ENCODE peak calls at places on chromosomes 5 and 9, in six cellular contexts. One of them, this sample, is unnamed.

GRCh38 chr9:107119735-107120134 is 163.3 kb upstream of the RAD23B start:
- DNase-seq in A549: no peak
- DNase-seq in IMR-90: no peak
- DNase-seq in endothelial cell of umbilical vein: no peak
- DNase-seq in HepG2: no peak
- DNase-seq in Peyer's patch: no peak
- DNase-seq in this sample: no peak

GRCh38 chr5:3801967-3802366 is 206.3 kb downstream of the IRX1 start:
- DNase-seq in HepG2: no peak
- DNase-seq in IMR-90: no peak
- DNase-seq in Peyer's patch: no peak
- DNase-seq in endothelial cell of umbilical vein: no peak
- DNase-seq in A549: no peak
- DNase-seq in this sample: no peak

GRCh38 chr5:137179203-137179602 is 319.9 kb downstream of the SPOCK1 start:
- DNase-seq in endothelial cell of umbilical vein: no peak
- DNase-seq in A549: no peak
- DNase-seq in IMR-90: no peak
- DNase-seq in Peyer's patch: no peak
- DNase-seq in HepG2: no peak
- DNase-seq in this sample: no peak

GRCh38 chr5:64210866-64211265 is 45.2 kb downstream of the RNF180 start:
- DNase-seq in HepG2: no peak
- DNase-seq in A549: no peak
- DNase-seq in endothelial cell of umbilical vein: peak; percentile 83
- DNase-seq in Peyer's patch: no peak
- DNase-seq in IMR-90: peak; percentile 72
- DNase-seq in this sample: peak; percentile 1

GRCh38 chr9:124320062-124320973 is 62.6 kb downstream of the NEK6 start:
- DNase-seq in Peyer's patch: peak; percentile 60
- DNase-seq in endothelial cell of umbilical vein: peak; percentile 45
- DNase-seq in IMR-90: peak; percentile 60
- DNase-seq in HepG2: peak; percentile 47
- DNase-seq in A549: peak; percentile 91
- DNase-seq in this sample: peak; percentile 99

GRCh38 chr9:14071484-14071883 is 242.5 kb downstream of the NFIB start:
- DNase-seq in Peyer's patch: no peak
- DNase-seq in IMR-90: no peak
- DNase-seq in HepG2: no peak
- DNase-seq in A549: no peak
- DNase-seq in endothelial cell of umbilical vein: no peak
- DNase-seq in this sample: no peak

GRCh38 chr5:177964471-177964870 is 31.6 kb downstream of the PROP1 start:
- DNase-seq in A549: no peak
- DNase-seq in HepG2: no peak
- DNase-seq in IMR-90: no peak
- DNase-seq in Peyer's patch: no peak
- DNase-seq in endothelial cell of umbilical vein: no peak
- DNase-seq in this sample: no peak

GRCh38 chr5:64074533-64074932 is 91.1 kb upstream of the RNF180 start:
- DNase-seq in endothelial cell of umbilical vein: peak; percentile 46
- DNase-seq in Peyer's patch: no peak
- DNase-seq in HepG2: peak; percentile 21
- DNase-seq in IMR-90: peak; percentile 3
- DNase-seq in A549: peak; percentile 21
- DNase-seq in this sample: peak; percentile 3

GRCh38 chr9:76773051-76773450 is 8.8 kb downstream of the PCA3 start:
- DNase-seq in A549: no peak
- DNase-seq in IMR-90: no peak
- DNase-seq in Peyer's patch: no peak
- DNase-seq in endothelial cell of umbilical vein: peak; percentile 17
- DNase-seq in HepG2: no peak
- DNase-seq in this sample: no peak

GRCh38 chr5:92836861-92837755 is 743.9 kb downstream of the NR2F1-AS1 start:
- DNase-seq in IMR-90: peak; percentile 81
- DNase-seq in HepG2: no peak
- DNase-seq in Peyer's patch: no peak
- DNase-seq in endothelial cell of umbilical vein: no peak
- DNase-seq in A549: no peak
- DNase-seq in this sample: no peak

GRCh38 chr5:96562614-96563013 is 99.6 kb upstream of the CAST start:
- DNase-seq in IMR-90: peak; percentile 69
- DNase-seq in endothelial cell of umbilical vein: peak; percentile 80
- DNase-seq in Peyer's patch: no peak
- DNase-seq in A549: no peak
- DNase-seq in HepG2: no peak
- DNase-seq in this sample: peak; percentile 22

GRCh38 chr9:133119039-133119438 is 2.0 kb downstream of the RALGDS start:
- DNase-seq in endothelial cell of umbilical vein: peak; percentile 46
- DNase-seq in Peyer's patch: no peak
- DNase-seq in HepG2: no peak
- DNase-seq in IMR-90: no peak
- DNase-seq in A549: no peak
- DNase-seq in this sample: no peak

GRCh38 chr9:21813575-21814473 is 11.4 kb downstream of the MTAP start:
- DNase-seq in Peyer's patch: peak; percentile 56
- DNase-seq in A549: no peak
- DNase-seq in IMR-90: peak; percentile 86
- DNase-seq in HepG2: peak; percentile 79
- DNase-seq in endothelial cell of umbilical vein: peak; percentile 85
- DNase-seq in this sample: no peak

GRCh38 chr5:141870871-141871270 is 7.3 kb downstream of the PCDH1 start:
- DNase-seq in IMR-90: no peak
- DNase-seq in HepG2: no peak
- DNase-seq in endothelial cell of umbilical vein: peak; percentile 59
- DNase-seq in Peyer's patch: no peak
- DNase-seq in A549: no peak
- DNase-seq in this sample: peak; percentile 39

GRCh38 chr5:180802325-180803180 is at the start of gene MGAT1:
- DNase-seq in HepG2: peak; percentile 65
- DNase-seq in endothelial cell of umbilical vein: peak; percentile 87
- DNase-seq in IMR-90: peak; percentile 83
- DNase-seq in A549: peak; percentile 79
- DNase-seq in Peyer's patch: peak; percentile 88
- DNase-seq in this sample: peak; percentile 71

GRCh38 chr9:97696025-97696822 is 916 bp downstream of the XPA start:
- DNase-seq in endothelial cell of umbilical vein: peak; percentile 69
- DNase-seq in IMR-90: peak; percentile 24
- DNase-seq in HepG2: peak; percentile 5
- DNase-seq in Peyer's patch: no peak
- DNase-seq in A549: no peak
- DNase-seq in this sample: no peak

GRCh38 chr9:127182901-127183746 is 60.7 kb upstream of the ANGPTL2 start:
- DNase-seq in A549: no peak
- DNase-seq in Peyer's patch: no peak
- DNase-seq in HepG2: no peak
- DNase-seq in endothelial cell of umbilical vein: no peak
- DNase-seq in IMR-90: no peak
- DNase-seq in this sample: no peak

GRCh38 chr5:77846422-77847128 is 70.4 kb upstream of the TBCA start:
- DNase-seq in IMR-90: no peak
- DNase-seq in Peyer's patch: no peak
- DNase-seq in A549: no peak
- DNase-seq in HepG2: no peak
- DNase-seq in endothelial cell of umbilical vein: no peak
- DNase-seq in this sample: no peak

GRCh38 chr9:115229496-115229895 is 111.5 kb upstream of the TNC start:
- DNase-seq in IMR-90: no peak
- DNase-seq in HepG2: no peak
- DNase-seq in A549: no peak
- DNase-seq in Peyer's patch: no peak
- DNase-seq in endothelial cell of umbilical vein: no peak
- DNase-seq in this sample: no peak

GRCh38 chr9:129036241-129036922 is at the start of gene MIGA2:
- DNase-seq in A549: peak; percentile 100
- DNase-seq in endothelial cell of umbilical vein: peak; percentile 99
- DNase-seq in HepG2: peak; percentile 98
- DNase-seq in Peyer's patch: peak; percentile 98
- DNase-seq in IMR-90: peak; percentile 98
- DNase-seq in this sample: peak; percentile 99
- TF ChIP-seq POLR2A in A549: peak; percentile 75
- TF ChIP-seq POLR2A in endothelial cell of umbilical vein: peak; percentile 93
- TF ChIP-seq POLR2A in HepG2: peak; percentile 74
- TF ChIP-seq POLR2A in Peyer's patch: peak; percentile 98
- TF ChIP-seq POLR2A in IMR-90: peak; percentile 90
- TF ChIP-seq POLR2A in this sample: peak; percentile 93

DNA sequence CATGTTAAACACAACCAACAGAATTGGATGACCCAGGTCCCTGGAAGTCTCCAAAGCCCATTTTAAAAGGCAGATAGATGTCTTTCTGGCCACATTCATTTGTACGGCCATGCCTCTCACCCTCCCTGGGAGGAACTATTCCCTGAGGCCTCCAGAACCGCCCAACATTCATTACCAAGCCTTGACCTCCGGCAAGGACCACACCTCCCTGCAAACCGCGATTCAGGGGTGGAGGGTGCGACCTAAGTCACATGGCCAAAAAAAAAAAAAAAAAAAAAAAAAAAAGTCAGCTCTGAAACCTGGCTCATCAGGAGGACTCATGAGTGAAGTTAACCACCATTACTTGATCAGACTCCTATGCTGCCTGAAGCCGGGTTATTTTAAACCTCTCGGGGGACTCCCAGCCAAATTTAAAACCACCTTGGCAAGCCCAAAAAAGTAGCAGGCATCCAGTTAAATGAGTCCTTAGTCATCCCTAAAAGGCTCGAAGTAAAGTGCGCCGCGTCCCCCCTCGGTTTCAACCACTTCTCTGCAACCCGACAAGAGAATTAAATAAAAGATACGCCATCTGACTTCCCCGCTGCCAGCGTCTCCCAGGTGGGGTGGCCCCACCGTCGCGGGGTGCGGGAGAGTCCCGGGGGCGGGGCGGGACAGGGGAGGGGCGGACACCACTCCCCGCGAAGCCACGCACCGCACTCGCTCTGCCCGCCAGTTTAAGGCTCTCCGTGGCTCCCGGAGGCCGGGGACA is 2.4 kb downstream of the KLF9 start:
- DNase-seq in endothelial cell of umbilical vein: peak; percentile 69
- DNase-seq in A549: no peak
- DNase-seq in Peyer's patch: peak; percentile 73
- DNase-seq in IMR-90: peak; percentile 71
- DNase-seq in HepG2: peak; percentile 81
- DNase-seq in this sample: peak; percentile 96
- TF ChIP-seq POLR2A in endothelial cell of umbilical vein: peak; percentile 11
- TF ChIP-seq POLR2A in A549: no peak
- TF ChIP-seq POLR2A in Peyer's patch: peak; percentile 78
- TF ChIP-seq POLR2A in IMR-90: peak; percentile 11
- TF ChIP-seq POLR2A in HepG2: no peak
- TF ChIP-seq POLR2A in this sample: no peak

DNA sequence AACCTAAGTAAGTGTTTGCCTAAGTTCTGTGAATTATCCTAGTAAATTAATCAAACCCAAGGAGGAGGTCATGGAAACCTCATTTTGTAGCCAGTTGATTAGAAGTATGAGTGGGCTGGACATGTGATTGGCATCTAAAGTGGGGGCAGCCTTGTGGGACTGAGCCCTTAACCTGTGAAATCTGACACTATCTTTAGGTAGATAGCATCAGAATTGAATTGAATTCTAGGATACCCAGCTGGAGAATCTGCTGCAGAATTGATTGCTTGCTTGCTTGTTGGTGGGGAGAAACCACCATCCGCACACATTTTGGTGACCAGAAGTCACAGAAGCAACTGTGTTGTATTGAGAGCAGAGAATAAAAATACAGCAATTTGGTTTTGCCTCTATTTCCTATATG is 97.0 kb downstream of the FBXL7 start:
- DNase-seq in A549: no peak
- DNase-seq in Peyer's patch: no peak
- DNase-seq in endothelial cell of umbilical vein: no peak
- DNase-seq in HepG2: no peak
- DNase-seq in IMR-90: no peak
- DNase-seq in this sample: no peak
- TF ChIP-seq POLR2A in A549: no peak
- TF ChIP-seq POLR2A in Peyer's patch: no peak
- TF ChIP-seq POLR2A in endothelial cell of umbilical vein: no peak
- TF ChIP-seq POLR2A in HepG2: no peak
- TF ChIP-seq POLR2A in IMR-90: no peak
- TF ChIP-seq POLR2A in this sample: no peak

DNA sequence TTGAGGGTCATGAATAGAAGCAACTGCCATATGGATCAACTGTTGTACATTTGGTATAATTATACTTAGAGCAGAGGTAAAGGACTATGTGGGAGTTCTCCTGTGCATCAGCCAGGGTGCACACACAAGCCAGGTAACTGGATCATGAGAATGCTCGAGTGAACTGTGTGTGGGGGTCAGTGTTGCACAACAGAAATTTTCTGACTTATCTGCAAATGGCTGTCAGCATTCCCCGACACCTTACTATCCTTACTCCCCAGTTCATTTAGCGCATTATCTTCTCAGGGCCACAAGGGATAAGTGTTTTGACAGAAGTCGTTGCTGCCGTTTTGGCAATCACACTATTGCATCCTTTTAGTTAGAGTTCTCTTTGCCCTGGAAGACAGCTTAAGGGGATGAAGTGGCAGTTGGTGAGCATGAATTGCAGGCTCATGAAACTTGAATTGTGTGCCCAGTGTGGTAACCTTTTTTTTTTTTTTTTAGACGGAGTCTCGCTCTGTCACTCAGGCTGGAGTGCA is 1.7 kb downstream of the CANX start:
- DNase-seq in endothelial cell of umbilical vein: peak; percentile 18
- DNase-seq in IMR-90: peak; percentile 14
- DNase-seq in A549: no peak
- DNase-seq in Peyer's patch: no peak
- DNase-seq in HepG2: peak; percentile 66
- DNase-seq in this sample: no peak
- TF ChIP-seq POLR2A in endothelial cell of umbilical vein: no peak
- TF ChIP-seq POLR2A in IMR-90: no peak
- TF ChIP-seq POLR2A in A549: no peak
- TF ChIP-seq POLR2A in Peyer's patch: no peak
- TF ChIP-seq POLR2A in HepG2: no peak
- TF ChIP-seq POLR2A in this sample: no peak

DNA sequence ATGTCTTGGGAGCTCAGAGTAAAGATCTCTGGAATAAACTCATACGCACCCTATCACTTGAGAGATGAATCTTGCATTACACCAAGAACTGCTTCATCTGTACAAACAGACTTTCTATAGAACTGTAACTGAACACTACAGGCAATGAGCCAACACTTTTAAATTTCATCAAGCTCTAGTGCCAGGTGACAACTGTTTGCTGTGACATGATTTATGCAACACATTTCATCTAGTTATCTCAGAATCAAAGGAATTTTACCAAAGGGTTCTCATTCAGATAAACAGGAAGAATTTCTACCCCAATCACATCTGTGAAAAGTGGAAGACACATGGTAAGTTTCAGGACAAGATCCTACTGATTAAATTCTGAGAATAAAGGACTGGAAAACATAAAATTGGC is 66.7 kb downstream of the RFX3 start:
- DNase-seq in A549: no peak
- DNase-seq in endothelial cell of umbilical vein: no peak
- DNase-seq in HepG2: no peak
- DNase-seq in IMR-90: no peak
- DNase-seq in Peyer's patch: no peak
- DNase-seq in this sample: no peak
- TF ChIP-seq POLR2A in A549: no peak
- TF ChIP-seq POLR2A in endothelial cell of umbilical vein: no peak
- TF ChIP-seq POLR2A in HepG2: no peak
- TF ChIP-seq POLR2A in IMR-90: no peak
- TF ChIP-seq POLR2A in Peyer's patch: no peak
- TF ChIP-seq POLR2A in this sample: no peak

This sample was measured in H54.